ENCODE peak calls at places on chromosomes 16 and 17, in six cellular contexts. N is transverse colon, Y is body of pancreas, G is ovary, D is right lobe of liver, U is endothelial cell of umbilical vein. F is an unnamed sample.

GRCh38 chr17:15516150-15516549 is 47.1 kb downstream of the TVP23C start:
- DNase-seq in U (peak; percentile 80), Y (no peak), G (no peak), D (no peak), N (no peak), F (no peak)

GRCh38 chr17:49108318-49108717 is 24.3 kb upstream of the B4GALNT2 start:
- DNase-seq in G (no peak), D (no peak), Y (peak; percentile 35), N (no peak), U (no peak), F (no peak)

GRCh38 chr17:42103221-42103954 is 5.1 kb upstream of the ZNF385C start:
- DNase-seq in G (no peak), U (no peak), N (no peak), D (no peak), Y (no peak), F (no peak)

GRCh38 chr17:83006515-83007455 is 72.6 kb upstream of the METRNL start:
- DNase-seq in G (no peak), U (no peak), N (no peak), Y (no peak), D (no peak), F (no peak)

GRCh38 chr16:67969286-67970039 is 1.0 kb upstream of the SLC12A4 start:
- DNase-seq in U (peak; percentile 20), D (no peak), G (peak; percentile 58), N (no peak), Y (no peak), F (no peak)

GRCh38 chr17:14921936-14922335 is 343.2 kb downstream of the PMP22 start:
- DNase-seq in Y (no peak), G (no peak), D (no peak), U (no peak), N (no peak), F (no peak)

GRCh38 chr16:84839054-84839453 is 19.3 kb downstream of the CRISPLD2 start:
- DNase-seq in U (no peak), G (no peak), D (no peak), N (no peak), Y (peak; percentile 20), F (no peak)

GRCh38 chr16:81238296-81239011 is at the start of gene BCO1:
- DNase-seq in N (peak; percentile 31), G (no peak), Y (peak; percentile 84), D (peak; percentile 35), U (peak; percentile 43), F (no peak)

GRCh38 chr17:77366206-77366557 is 225.4 kb downstream of the SEC14L1 start:
- DNase-seq in U (no peak), Y (no peak), N (no peak), G (peak; percentile 37), D (no peak), F (no peak)

GRCh38 chr17:7707446-7707845 is 2.4 kb downstream of the EFNB3 start:
- DNase-seq in G (no peak), D (no peak), N (no peak), Y (no peak), U (no peak), F (no peak)

GRCh38 chr16:81429045-81429521 is 15.5 kb upstream of the CMIP start:
- DNase-seq in N (peak; percentile 53), U (peak; percentile 70), D (peak; percentile 71), Y (peak; percentile 83), G (peak; percentile 46), F (peak; percentile 69)

GRCh38 chr16:46582313-46582712 is 38.9 kb downstream of the SHCBP1 start:
- DNase-seq in N (no peak), U (no peak), D (no peak), Y (no peak), G (no peak), F (no peak)

GRCh38 chr17:2034806-2035548 is 5.0 kb downstream of the DPH1 start:
- DNase-seq in Y (no peak), D (no peak), U (no peak), N (no peak), G (no peak), F (no peak)

GRCh38 chr17:83026311-83026811 is 53.0 kb upstream of the METRNL start:
- DNase-seq in Y (no peak), D (no peak), G (peak; percentile 7), N (no peak), U (no peak), F (no peak)

GRCh38 chr16:84198401-84198800 is 7.4 kb downstream of the ADAD2 start:
- DNase-seq in D (no peak), Y (no peak), G (no peak), U (no peak), N (no peak), F (no peak)

GRCh38 chr16:84340305-84341040 is 27.9 kb upstream of the ATP2C2 start:
- DNase-seq in G (no peak), D (no peak), U (no peak), N (peak; percentile 88), Y (no peak), F (peak; percentile 72)

DNA sequence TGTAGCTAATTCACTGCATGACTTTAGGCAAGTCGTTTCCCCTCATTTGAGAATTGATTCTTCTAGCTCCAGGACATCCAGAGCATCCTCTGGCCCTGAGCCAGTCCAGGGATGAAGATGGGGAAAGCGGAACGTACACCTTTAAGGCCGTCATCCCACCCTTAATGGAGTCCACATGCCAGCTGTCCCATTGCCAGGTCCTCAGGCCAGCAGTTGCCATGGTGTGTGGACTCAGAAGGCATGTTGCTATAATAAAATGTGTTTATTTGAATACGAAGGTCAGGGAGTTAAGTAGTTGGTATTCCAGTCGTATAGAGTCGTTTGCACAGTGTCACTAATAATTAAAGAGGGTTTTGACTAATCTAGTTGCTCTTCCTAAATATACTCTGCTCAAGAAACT is 30.4 kb downstream of the CCDC182 start:
- DNase-seq in G (no peak), D (no peak), Y (no peak), N (no peak), U (no peak), F (no peak)
- H3K27me3 ChIP-seq in G (no peaks in the 10 kb centered on the region), D (no peaks in the 10 kb centered on the region), Y (no peaks in the 10 kb centered on the region), N (peaks cover 57% of the 10 kb centered on the region), U (peaks cover 28% of the 10 kb centered on the region), F (no peaks in the 10 kb centered on the region)

DNA sequence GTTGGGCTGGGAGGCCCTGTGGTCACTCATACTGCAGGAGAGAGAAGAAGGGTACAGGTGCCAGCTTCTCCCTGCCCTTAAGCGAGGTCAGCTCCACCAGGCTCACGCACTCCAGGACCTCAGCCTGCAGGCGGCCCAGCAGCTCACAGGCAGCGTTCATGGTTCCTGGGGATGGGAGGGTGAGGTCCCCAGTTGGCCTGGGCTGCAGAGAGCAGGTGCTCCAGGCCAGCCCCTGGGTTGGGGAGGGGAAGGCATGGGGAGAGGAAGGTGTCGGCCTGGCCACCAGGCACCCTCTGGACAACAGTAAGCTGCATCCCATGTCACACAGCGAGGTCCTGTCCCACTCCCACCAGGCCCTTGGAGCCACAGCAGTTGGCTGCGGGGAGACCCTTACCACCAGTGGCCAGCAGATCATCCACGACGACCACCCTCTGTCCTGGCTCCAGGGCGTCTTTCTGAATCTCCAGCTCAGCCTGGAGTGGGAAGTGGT is 2.0 kb downstream of the APRT start:
- DNase-seq in N (no peak), D (no peak), Y (no peak), U (no peak), G (no peak), F (no peak)
- TF ChIP-seq POLR2A in N (no peak), D (no peak), Y (no peak), U (no peak), G (no peak), F (no peak)

GRCh38 chr16:87064731-87065720 is 252.2 kb downstream of the C16orf95 start:
- DNase-seq in G (no peak), U (peak; percentile 83), D (no peak), N (no peak), Y (no peak), F (peak; percentile 5)

GRCh38 chr16:87066695-87067556 is 250.3 kb downstream of the C16orf95 start:
- DNase-seq in D (no peak), Y (no peak), U (peak; percentile 8), N (no peak), G (no peak), F (no peak)

GRCh38 chr16:87068316-87068715 is 248.9 kb downstream of the C16orf95 start:
- DNase-seq in Y (no peak), N (no peak), G (no peak), U (no peak), D (no peak), F (no peak)

GRCh38 chr16:87067890-87068289 is 249.3 kb downstream of the C16orf95 start:
- DNase-seq in Y (no peak), N (no peak), G (no peak), U (no peak), D (no peak), F (no peak)

GRCh38 chr16:87065781-87066694 is 251.2 kb downstream of the C16orf95 start:
- DNase-seq in G (no peak), N (no peak), U (peak; percentile 66), Y (no peak), D (no peak), F (no peak)
- H3K4me3 ChIP-seq in G (no peak overlapping the region), N (no peak overlapping the region), U (peak overlapping the region; percentile 93), Y (no peak overlapping the region), D (no peak overlapping the region), F (no peak overlapping the region)

DNA sequence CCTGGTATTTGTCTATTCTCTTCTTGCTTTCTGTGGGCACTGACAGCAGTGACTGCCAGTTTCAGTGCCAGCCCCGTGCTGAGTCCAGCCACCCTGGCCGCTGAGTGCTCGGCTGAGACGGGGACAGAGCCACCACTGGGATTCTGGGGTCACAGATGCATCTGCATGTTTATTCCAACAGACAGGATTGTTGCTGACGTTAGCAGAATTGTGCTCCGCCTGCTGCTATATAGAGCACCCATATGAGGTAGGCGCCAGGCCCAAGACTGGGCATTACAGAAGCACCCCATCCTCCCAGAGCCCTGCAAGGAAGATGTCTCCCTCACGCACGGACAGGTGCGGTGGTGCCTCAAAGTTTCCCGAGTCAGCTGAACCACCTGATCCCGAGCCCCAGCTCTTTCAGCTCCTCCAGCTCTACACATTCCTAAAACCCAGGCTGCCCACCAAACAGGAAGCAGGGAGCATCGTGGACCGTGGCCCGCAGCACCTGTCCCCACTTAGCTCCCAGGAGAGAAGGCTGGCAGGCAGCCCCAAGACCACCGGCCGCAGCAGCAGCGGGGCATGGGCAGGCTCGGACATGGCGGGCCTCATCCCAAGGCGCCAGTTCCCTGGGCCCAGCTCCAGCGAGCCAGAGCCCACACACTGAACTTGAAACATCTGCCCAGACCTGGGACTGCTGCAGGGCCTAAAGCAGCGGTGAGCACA is 44.9 kb upstream of the RASD1 start:
- DNase-seq in G (no peak), N (no peak), D (no peak), U (no peak), Y (no peak), F (no peak)
- H3K27me3 ChIP-seq in G (no peaks in the 10 kb centered on the region), N (no peaks in the 10 kb centered on the region), D (no peaks in the 10 kb centered on the region), U (no peaks in the 10 kb centered on the region), Y (no peaks in the 10 kb centered on the region), F (no peaks in the 10 kb centered on the region)

GRCh38 chr16:89720520-89720858 is 209 bp downstream of the VPS9D1 start:
- DNase-seq in U (no peak), G (peak; percentile 76), D (peak; percentile 70), N (peak; percentile 75), Y (peak; percentile 67), F (no peak)
- TF ChIP-seq POLR2A in U (peak; percentile 38), G (no peak), D (no peak), N (no peak), Y (no peak), F (peak; percentile 26)

GRCh38 chr16:49754495-49755290 is 101.2 kb downstream of the ZNF423 start:
- DNase-seq in Y (no peak), G (no peak), D (peak; percentile 29), N (peak; percentile 20), U (peak; percentile 64), F (no peak)
- H3K4me3 ChIP-seq in Y (no peak overlapping the region), G (peak overlapping the region; percentile 41), D (peak overlapping the region; percentile 8), N (peak overlapping the region; percentile 34), U (peak overlapping the region; percentile 16), F (no peak overlapping the region)